ENCODE peak calls at places on chromosomes 6 and 20, in four cellular contexts. K, U, J and Z are unnamed samples.

GRCh38 chr6:71205336-71205956 is 83.2 kb upstream of the OGFRL1 start:
- DNase-seq in J (no peak), K (no peak), U (no peak), Z (no peak)

GRCh38 chr6:43979525-43979924 is 147.7 kb downstream of the MRPL14 start:
- DNase-seq in U (no peak), K (peak; percentile 25), J (no peak), Z (no peak)

GRCh38 chr20:62860924-62861691 is 514 bp downstream of the TCFL5 start:
- DNase-seq in J (no peak), K (peak; percentile 78), U (peak; percentile 63), Z (no peak)

GRCh38 chr6:144710207-144710606 is 425.1 kb downstream of the UTRN start:
- DNase-seq in J (no peak), U (no peak), K (no peak), Z (no peak)

GRCh38 chr6:13468839-13469238 is 18.6 kb downstream of the GFOD1 start:
- DNase-seq in K (no peak), U (no peak), J (no peak), Z (no peak)

GRCh38 chr6:146361367-146361924 is 182.2 kb upstream of the RAB32 start:
- DNase-seq in J (no peak), K (peak; percentile 65), U (no peak), Z (no peak)

GRCh38 chr6:3194535-3195376 is 32.7 kb downstream of the TUBB2B start:
- DNase-seq in U (no peak), K (no peak), J (no peak), Z (no peak)

GRCh38 chr6:37576336-37576737 is 76.6 kb upstream of the CCDC167 start:
- DNase-seq in K (no peak), J (no peak), U (no peak), Z (no peak)

GRCh38 chr6:30319146-30319835 is 7.4 kb upstream of the TRIM39 start:
- DNase-seq in U (no peak), K (no peak), J (no peak), Z (no peak)

GRCh38 chr20:58011947-58012610 is 216.4 kb downstream of the ANKRD60 start:
- DNase-seq in J (no peak), K (no peak), U (no peak), Z (no peak)

GRCh38 chr6:8389034-8389818 is 46.1 kb downstream of the SLC35B3 start:
- DNase-seq in J (no peak), K (no peak), U (no peak), Z (no peak)

GRCh38 chr6:36610576-36611336 is 16.6 kb downstream of the SRSF3 start:
- DNase-seq in U (no peak), J (no peak), K (no peak), Z (no peak)

GRCh38 chr6:8047466-8048292 is 16.5 kb downstream of the BLOC1S5 start:
- DNase-seq in U (no peak), J (no peak), K (no peak), Z (no peak)

GRCh38 chr6:44073612-44074382 is 53.5 kb downstream of the MRPL14 start:
- DNase-seq in K (no peak), U (peak; percentile 38), J (no peak), Z (no peak)

GRCh38 chr20:39571171-39571570 is 609.0 kb downstream of the DHX35 start:
- DNase-seq in K (no peak), U (no peak), J (no peak), Z (no peak)

GRCh38 chr6:42405025-42405424 is 46.7 kb downstream of the TRERF1 start:
- DNase-seq in K (peak; percentile 14), J (no peak), U (no peak), Z (no peak)

GRCh38 chr6:26553739-26554668 is 15.8 kb downstream of the HMGN4 start:
- DNase-seq in U (peak; percentile 69), K (peak; percentile 94), J (peak; percentile 84), Z (peak; percentile 89)

GRCh38 chr20:3820901-3821727 is 767 bp downstream of the AP5S1 start:
- DNase-seq in K (no peak), J (no peak), U (no peak), Z (no peak)

GRCh38 chr6:20608371-20608770 is 74.1 kb downstream of the CDKAL1 start:
- DNase-seq in J (no peak), K (no peak), U (no peak), Z (no peak)

GRCh38 chr6:98416027-98416426 is 418.3 kb upstream of the POU3F2 start:
- DNase-seq in J (no peak), K (no peak), U (no peak), Z (no peak)

GRCh38 chr6:153436346-153436745 is 305.3 kb upstream of the RGS17 start:
- DNase-seq in U (no peak), J (no peak), K (no peak), Z (no peak)

GRCh38 chr6:153437193-153437592 is 306.1 kb upstream of the RGS17 start:
- DNase-seq in K (no peak), J (no peak), U (no peak), Z (no peak)

GRCh38 chr6:153435787-153436186 is 304.7 kb upstream of the RGS17 start:
- DNase-seq in K (no peak), J (no peak), U (no peak), Z (no peak)
- TF ChIP-seq POLR2A in K (no peak), J (no peak), U (no peak), Z (no peak)

DNA sequence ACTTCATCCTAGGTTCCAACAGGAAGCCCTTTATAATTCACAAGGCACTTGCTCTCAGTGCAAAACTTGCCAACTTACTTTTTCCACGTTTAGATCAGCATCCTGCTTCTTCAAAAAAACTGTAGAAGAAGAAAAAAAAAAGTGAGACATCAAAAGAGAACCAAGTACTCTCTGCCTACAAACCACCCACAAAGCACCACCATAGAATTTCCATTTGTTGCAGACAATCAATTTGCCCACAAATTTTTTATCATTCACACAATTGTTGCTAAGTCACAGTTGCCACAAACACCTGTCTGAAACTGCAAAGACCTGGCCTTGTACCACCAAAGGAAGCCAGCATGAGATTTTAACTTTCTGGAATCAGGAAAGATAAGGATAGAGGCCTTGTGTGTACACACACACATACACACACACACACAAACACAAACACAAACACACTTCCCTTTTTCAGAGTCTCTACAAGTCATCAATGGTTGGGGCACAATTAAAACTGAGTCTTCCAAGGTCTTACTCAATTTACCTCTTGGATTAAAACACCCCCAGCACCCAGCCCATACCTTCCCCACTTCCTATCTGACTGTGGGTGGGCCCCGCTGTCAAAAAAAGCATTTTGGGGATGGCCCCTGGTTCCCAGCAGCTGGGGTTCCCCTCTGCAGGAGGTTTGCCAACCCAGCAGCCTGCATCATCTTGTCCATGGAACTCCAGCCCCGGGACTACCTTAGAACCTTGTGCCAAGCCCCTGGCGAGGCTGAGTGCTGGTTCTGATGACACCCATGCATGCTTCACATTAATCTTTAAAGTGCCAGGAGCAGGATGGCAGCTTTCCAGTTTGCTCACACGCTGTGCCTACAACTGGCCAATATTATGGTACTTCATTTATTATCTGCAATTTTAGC is 26.5 kb downstream of the FYN start:
- DNase-seq in U (no peak), J (no peak), K (peak; percentile 18), Z (no peak)
- TF ChIP-seq POLR2A in U (no peak), J (no peak), K (no peak), Z (no peak)

GRCh38 chr6:122789078-122789861 is at the start of gene SMPDL3A:
- DNase-seq in K (peak; percentile 35), U (peak; percentile 56), J (peak; percentile 70), Z (peak; percentile 89)
- TF ChIP-seq POLR2A in K (no peak), U (peak; percentile 31), J (no peak), Z (peak; percentile 89)

GRCh38 chr20:45813006-45813340 is 529 bp downstream of the UBE2C start:
- DNase-seq in U (no peak), K (no peak), J (no peak), Z (no peak)
- TF ChIP-seq POLR2A in U (no peak), K (no peak), J (no peak), Z (no peak)

GRCh38 chr6:399785-400517 is 8.4 kb downstream of the IRF4 start:
- DNase-seq in J (no peak), K (no peak), U (no peak), Z (peak; percentile 66)

GRCh38 chr6:397056-397455 is 5.5 kb downstream of the IRF4 start:
- DNase-seq in J (no peak), U (no peak), K (no peak), Z (no peak)

GRCh38 chr6:398558-399078 is 7.1 kb downstream of the IRF4 start:
- DNase-seq in K (no peak), U (no peak), J (no peak), Z (no peak)

GRCh38 chr6:397604-398003 is 6.1 kb downstream of the IRF4 start:
- DNase-seq in J (no peak), K (no peak), U (no peak), Z (no peak)

GRCh38 chr6:398065-398464 is 6.5 kb downstream of the IRF4 start:
- DNase-seq in J (no peak), K (no peak), U (no peak), Z (no peak)
- TF ChIP-seq POLR2A in J (no peak), K (no peak), U (no peak), Z (no peak)